ENCODE peak calls at places on chromosomes 11 and 22, in ten cellular contexts. G is A172, W is SK-N-SH, B is right lobe of liver, M is AG09319, V is tibial nerve, Z is KBM-7, L is T-cell, C is GM12878, X is mesothelial cell of epicardium. K is an unnamed sample.

GRCh38 chr11:64356498-64357411 is 2.2 kb upstream of the RPS6KA4 start:
- DNase-seq in G (peak), W (peak), B (no peak), M (no peak), V (no peak), Z (peak), L (no peak), C (no peak), X (no peak), K (peak)

GRCh38 chr22:44172370-44173108 is 8.2 kb upstream of the PARVG start:
- DNase-seq in G (no peak), W (no peak), B (no peak), M (no peak), V (peak), Z (peak), L (no peak), C (no peak), X (no peak), K (no peak)

GRCh38 chr11:11975201-11976092 is 33.0 kb downstream of the DKK3 start:
- DNase-seq in G (peak), W (no peak), B (peak), M (no peak), V (no peak), Z (no peak), L (no peak), C (no peak), X (no peak), K (peak)

GRCh38 chr11:73335204-73335923 is 27.3 kb downstream of the ARHGEF17 start:
- DNase-seq in G (peak), W (peak), B (peak), M (peak), V (peak), Z (peak), L (peak), C (no peak), X (peak), K (peak)

GRCh38 chr11:47264119-47264915 is 5.6 kb upstream of the MADD start:
- DNase-seq in G (no peak), W (no peak), B (no peak), M (no peak), V (no peak), Z (no peak), L (no peak), C (no peak), X (no peak), K (no peak)

GRCh38 chr11:83827940-83828554 is 541.9 kb upstream of the CCDC90B start:
- DNase-seq in G (peak), W (peak), B (no peak), M (no peak), V (no peak), Z (peak), L (no peak), C (no peak), X (no peak), K (peak)

GRCh38 chr11:12110714-12111481 is 508 bp downstream of the MICAL2 start:
- DNase-seq in G (no peak), W (peak), B (peak), M (no peak), V (no peak), Z (peak), L (peak), C (no peak), X (no peak), K (no peak)

GRCh38 chr11:83610996-83611395 is 324.8 kb upstream of the CCDC90B start:
- DNase-seq in G (no peak), W (no peak), B (no peak), M (no peak), V (no peak), Z (no peak), L (no peak), C (no peak), X (no peak), K (no peak)

GRCh38 chr11:69350596-69350995 is 56.6 kb downstream of the MYEOV start:
- DNase-seq in G (no peak), W (no peak), B (no peak), M (no peak), V (no peak), Z (no peak), L (no peak), C (no peak), X (no peak), K (no peak)

GRCh38 chr11:32045456-32045855 is 45.4 kb upstream of the RCN1 start:
- DNase-seq in G (no peak), W (no peak), B (no peak), M (no peak), V (no peak), Z (no peak), L (no peak), C (no peak), X (no peak), K (no peak)

GRCh38 chr11:117009905-117010605 is 88.2 kb downstream of the SIK3 start:
- DNase-seq in G (no peak), W (no peak), B (no peak), M (no peak), V (no peak), Z (no peak), L (no peak), C (no peak), X (no peak), K (no peak)

GRCh38 chr22:20131856-20132685 is 467 bp downstream of the ZDHHC8 start:
- DNase-seq in G (no peak), W (peak), B (peak), M (no peak), V (no peak), Z (no peak), L (peak), C (no peak), X (no peak), K (no peak)

GRCh38 chr22:41620646-41621098 is at the start of gene DESI1:
- DNase-seq in G (no peak), W (no peak), B (no peak), M (no peak), V (peak), Z (no peak), L (no peak), C (no peak), X (no peak), K (no peak)

GRCh38 chr11:44728491-44728910 is 1.7 kb downstream of the TSPAN18 start:
- DNase-seq in G (no peak), W (peak), B (no peak), M (no peak), V (no peak), Z (no peak), L (no peak), C (no peak), X (no peak), K (no peak)

GRCh38 chr11:33802414-33802950 is 28.2 kb upstream of the FBXO3 start:
- DNase-seq in G (peak), W (peak), B (no peak), M (peak), V (no peak), Z (peak), L (peak), C (no peak), X (no peak), K (peak)

GRCh38 chr22:45248832-45249561 is 8.3 kb upstream of the KIAA0930 start:
- DNase-seq in G (no peak), W (no peak), B (peak), M (no peak), V (no peak), Z (no peak), L (no peak), C (peak), X (no peak), K (no peak)

GRCh38 chr22:30435674-30436126 is 10.1 kb downstream of the MTFP1 start:
- DNase-seq in G (peak), W (no peak), B (no peak), M (no peak), V (no peak), Z (no peak), L (peak), C (no peak), X (no peak), K (no peak)

GRCh38 chr22:39593061-39593930 is 22.7 kb downstream of the CACNA1I start:
- DNase-seq in G (peak), W (no peak), B (no peak), M (no peak), V (no peak), Z (no peak), L (no peak), C (no peak), X (no peak), K (peak)

GRCh38 chr11:102318469-102318868 is 1.2 kb downstream of the BIRC3 start:
- DNase-seq in G (peak), W (no peak), B (no peak), M (no peak), V (no peak), Z (no peak), L (peak), C (no peak), X (no peak), K (no peak)

GRCh38 chr11:15938362-15938725 is 418.0 kb downstream of the SOX6 start:
- DNase-seq in G (no peak), W (no peak), B (no peak), M (no peak), V (no peak), Z (no peak), L (no peak), C (no peak), X (no peak), K (no peak)

GRCh38 chr11:28195449-28195848 is 87.3 kb downstream of the METTL15 start:
- DNase-seq in G (no peak), W (no peak), B (no peak), M (no peak), V (no peak), Z (no peak), L (no peak), C (no peak), X (no peak), K (no peak)

GRCh38 chr22:26835929-26836528 is 178.6 kb downstream of the MIAT start:
- DNase-seq in G (peak), W (peak), B (peak), M (no peak), V (peak), Z (peak), L (peak), C (no peak), X (no peak), K (peak)

GRCh38 chr22:45460288-45461109 is 42.2 kb upstream of the FBLN1 start:
- DNase-seq in G (no peak), W (peak), B (no peak), M (peak), V (peak), Z (no peak), L (no peak), C (no peak), X (no peak), K (no peak)

GRCh38 chr11:9971894-9972293 is 308.0 kb downstream of the SWAP70 start:
- DNase-seq in G (no peak), W (no peak), B (no peak), M (no peak), V (no peak), Z (no peak), L (no peak), C (no peak), X (no peak), K (no peak)

GRCh38 chr11:2451336-2451735 is 6.5 kb downstream of the KCNQ1 start:
- DNase-seq in G (no peak), W (no peak), B (peak), M (no peak), V (no peak), Z (no peak), L (no peak), C (no peak), X (peak), K (no peak)

GRCh38 chr22:46209262-46209661 is 40.8 kb downstream of the CDPF1 start:
- DNase-seq in G (no peak), W (no peak), B (no peak), M (no peak), V (no peak), Z (no peak), L (no peak), C (no peak), X (no peak), K (no peak)

GRCh38 chr22:43530864-43531201 is 119.0 kb downstream of the MPPED1 start:
- DNase-seq in G (no peak), W (no peak), B (no peak), M (no peak), V (no peak), Z (no peak), L (no peak), C (no peak), X (no peak), K (no peak)

GRCh38 chr22:23404689-23405365 is 175.3 kb downstream of the IGLL1 start:
- DNase-seq in G (no peak), W (no peak), B (no peak), M (no peak), V (no peak), Z (peak), L (peak), C (no peak), X (no peak), K (no peak)

GRCh38 chr11:61791737-61792309 is 576 bp downstream of the TMEM258 start:
- DNase-seq in G (peak), W (peak), B (no peak), M (peak), V (peak), Z (peak), L (peak), C (no peak), X (no peak), K (peak)

GRCh38 chr22:19942886-19943664 is 1.5 kb upstream of the TXNRD2 start:
- DNase-seq in G (peak), W (no peak), B (no peak), M (peak), V (no peak), Z (peak), L (no peak), C (no peak), X (no peak), K (peak)

GRCh38 chr11:2199466-2200341 is 28.1 kb upstream of the TH start:
- DNase-seq in G (no peak), W (peak), B (no peak), M (no peak), V (no peak), Z (no peak), L (no peak), C (no peak), X (no peak), K (no peak)

GRCh38 chr11:92678212-92678611 is 291.2 kb upstream of the MTNR1B start:
- DNase-seq in G (no peak), W (no peak), B (no peak), M (no peak), V (no peak), Z (no peak), L (no peak), C (no peak), X (no peak), K (no peak)

GRCh38 chr22:23838686-23839468 is at the start of gene DERL3:
- DNase-seq in G (peak), W (peak), B (peak), M (peak), V (peak), Z (peak), L (peak), C (peak), X (peak), K (peak)

GRCh38 chr11:6646631-6647281 is 8.9 kb downstream of the DCHS1 start:
- DNase-seq in G (no peak), W (peak), B (no peak), M (peak), V (no peak), Z (peak), L (peak), C (peak), X (no peak), K (no peak)

GRCh38 chr22:42608481-42609361 is 6.0 kb downstream of the POLDIP3 start:
- DNase-seq in G (peak), W (no peak), B (no peak), M (no peak), V (no peak), Z (no peak), L (no peak), C (no peak), X (no peak), K (no peak)

GRCh38 chr22:27467039-27467438 is 334.5 kb downstream of the MN1 start:
- DNase-seq in G (no peak), W (no peak), B (no peak), M (no peak), V (no peak), Z (no peak), L (no peak), C (no peak), X (no peak), K (no peak)

K was measured in H4.